ENCODE peak calls at places on chromosomes 11 and 22, in five cellular contexts. C is tibial nerve, A is AG04450, X is cardiac muscle cell, Q is left ventricle myocardium inferior. D is an unnamed sample.

GRCh38 chr22:38724926-38725571 is 19.3 kb downstream of the GTPBP1 start:
- DNase-seq in C (no peak), A (no peak), X (peak), Q (no peak), D (no peak)

GRCh38 chr11:65879622-65880021 is at the start of gene CTSW:
- DNase-seq in C (no peak), A (no peak), X (no peak), Q (no peak), D (no peak)

GRCh38 chr22:42283288-42284229 is 13.1 kb upstream of the TCF20 start:
- DNase-seq in C (no peak), A (no peak), X (peak), Q (no peak), D (peak)

GRCh38 chr22:50189849-50190181 is 4.1 kb downstream of the TRABD start:
- DNase-seq in C (no peak), A (no peak), X (no peak), Q (no peak), D (no peak)

GRCh38 chr11:73267921-73268540 is 4.1 kb upstream of the P2RY6 start:
- DNase-seq in C (no peak), A (no peak), X (no peak), Q (no peak), D (no peak)

GRCh38 chr11:78615724-78616123 is 41.1 kb upstream of the NARS2 start:
- DNase-seq in C (no peak), A (no peak), X (no peak), Q (no peak), D (no peak)

GRCh38 chr11:358129-358805 is 11.0 kb upstream of the B4GALNT4 start:
- DNase-seq in C (no peak), A (no peak), X (no peak), Q (no peak), D (peak)

GRCh38 chr22:47007496-47007895 is 245.0 kb downstream of the TBC1D22A start:
- DNase-seq in C (no peak), A (no peak), X (no peak), Q (no peak), D (peak)

GRCh38 chr11:111557425-111558111 is 17.0 kb downstream of the LAYN start:
- DNase-seq in C (no peak), A (peak), X (no peak), Q (no peak), D (no peak)

GRCh38 chr22:34833982-34834510 is 231.9 kb upstream of the ISX start:
- DNase-seq in C (no peak), A (no peak), X (no peak), Q (no peak), D (no peak)

GRCh38 chr11:45929486-45930030 is 7.1 kb downstream of the LARGE2 start:
- DNase-seq in C (no peak), A (no peak), X (no peak), Q (no peak), D (peak)

GRCh38 chr11:87739766-87740165 is 435.5 kb downstream of the RAB38 start:
- DNase-seq in C (no peak), A (no peak), X (no peak), Q (no peak), D (no peak)

GRCh38 chr11:8267831-8268529 is 4.3 kb upstream of the LMO1 start:
- DNase-seq in C (no peak), A (no peak), X (peak), Q (no peak), D (peak)

GRCh38 chr22:39898997-39899396 is 1.9 kb upstream of the GRAP2 start:
- DNase-seq in C (no peak), A (no peak), X (peak), Q (no peak), D (no peak)

GRCh38 chr11:36056160-36056751 is 112.4 kb downstream of the LDLRAD3 start:
- DNase-seq in C (no peak), A (no peak), X (peak), Q (no peak), D (no peak)
- TF ChIP-seq CTCF in C (no peak), A (peak), X (peak), Q (peak), D (peak)

DNA sequence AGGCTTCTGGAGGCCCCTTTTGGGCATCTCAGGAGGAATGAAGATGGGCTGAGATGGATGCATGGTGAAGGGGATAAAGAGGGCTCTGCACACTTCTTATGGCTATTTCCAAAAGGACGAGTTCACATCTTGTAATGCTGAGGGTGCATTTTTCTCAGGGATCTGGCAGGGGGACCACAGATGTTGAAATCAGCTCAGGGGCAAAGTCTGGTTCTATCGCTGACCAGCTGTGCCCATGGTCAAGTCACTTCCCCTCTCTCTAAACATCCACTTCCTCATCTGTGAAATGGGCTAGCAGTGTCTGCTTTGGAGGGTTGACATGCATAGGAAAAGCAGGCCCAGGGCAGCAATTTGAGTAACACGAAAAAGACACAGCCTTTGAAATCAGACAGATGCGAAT is 26.5 kb downstream of the LHFPL7 start:
- DNase-seq in C (no peak), A (no peak), X (no peak), Q (no peak), D (no peak)
- H3K27ac ChIP-seq in C (no peak), A (no peak), X (no peak), Q (no peak), D (no peak)

DNA sequence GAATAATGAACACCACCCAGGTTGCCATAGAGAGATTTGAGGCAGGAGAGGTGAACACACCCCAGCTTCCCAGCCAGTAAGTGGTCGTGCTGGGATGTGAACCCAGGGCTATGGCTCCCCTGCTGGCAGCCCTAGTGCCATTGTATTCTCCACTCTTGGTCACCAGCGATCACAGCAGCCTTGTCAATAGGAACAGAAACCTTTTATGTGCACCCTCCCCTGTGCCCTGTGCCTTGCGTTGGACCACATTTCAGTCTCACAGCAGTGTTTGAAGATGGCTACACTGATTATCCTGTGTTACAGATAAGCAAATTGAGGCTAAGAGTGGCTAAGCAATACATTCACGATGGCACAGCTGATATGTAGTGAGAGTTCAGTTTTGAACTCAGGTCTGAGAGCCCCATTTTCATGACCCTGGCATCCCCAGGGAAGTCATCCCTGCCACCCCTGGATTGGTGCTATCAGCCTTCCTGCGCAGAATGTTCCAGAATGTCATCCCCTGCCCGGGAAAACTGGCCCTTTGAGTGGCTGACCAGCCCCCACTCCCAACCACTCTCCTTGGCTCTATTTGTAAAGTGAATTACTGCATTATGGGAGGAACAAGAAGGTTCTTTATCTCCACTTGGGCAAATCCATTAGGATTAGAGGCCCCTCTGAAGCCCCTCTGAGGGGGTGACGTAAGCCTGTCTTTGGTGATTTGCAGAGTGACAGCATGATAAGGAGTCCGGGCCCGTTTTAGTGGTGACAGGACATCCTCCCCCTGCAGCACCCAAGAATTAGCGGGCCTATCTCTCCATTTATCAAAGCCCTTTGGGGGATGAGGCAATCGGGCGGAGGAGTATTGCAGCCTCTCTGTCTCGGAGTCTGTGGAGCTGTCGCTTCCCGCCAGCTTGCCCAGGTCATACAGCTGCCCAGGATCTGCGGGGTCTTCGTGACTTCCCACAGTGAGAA is 30.9 kb downstream of the SMIM38 start:
- DNase-seq in C (no peak), A (no peak), X (no peak), Q (no peak), D (no peak)
- H3K4me3 ChIP-seq in C (no peak), A (no peak), X (no peak), Q (no peak), D (no peak)

GRCh38 chr22:25666308-25666707 is 75.7 kb upstream of the MYO18B start:
- DNase-seq in C (no peak), A (no peak), X (no peak), Q (peak), D (peak)
- TF ChIP-seq CTCF in C (no peak), A (no peak), X (no peak), Q (no peak), D (no peak)

GRCh38 chr11:68471360-68472340 is 11.1 kb downstream of the PPP6R3 start:
- DNase-seq in C (no peak), A (no peak), X (no peak), Q (no peak), D (no peak)
- H3K27ac ChIP-seq in C (no peak), A (no peak), X (no peak), Q (no peak), D (no peak)

GRCh38 chr11:69644962-69645675 is 4.2 kb downstream of the CCND1 start:
- DNase-seq in C (no peak), A (no peak), X (no peak), Q (no peak), D (peak)
- H3K4me3 ChIP-seq in C (no peak), A (peak), X (no peak), Q (peak), D (no peak)

GRCh38 chr11:62922653-62923371 is 1.6 kb upstream of the CHRM1 start:
- DNase-seq in C (no peak), A (no peak), X (no peak), Q (no peak), D (peak)
- TF ChIP-seq CTCF in C (no peak), A (peak), X (peak), Q (peak), D (peak)

DNA sequence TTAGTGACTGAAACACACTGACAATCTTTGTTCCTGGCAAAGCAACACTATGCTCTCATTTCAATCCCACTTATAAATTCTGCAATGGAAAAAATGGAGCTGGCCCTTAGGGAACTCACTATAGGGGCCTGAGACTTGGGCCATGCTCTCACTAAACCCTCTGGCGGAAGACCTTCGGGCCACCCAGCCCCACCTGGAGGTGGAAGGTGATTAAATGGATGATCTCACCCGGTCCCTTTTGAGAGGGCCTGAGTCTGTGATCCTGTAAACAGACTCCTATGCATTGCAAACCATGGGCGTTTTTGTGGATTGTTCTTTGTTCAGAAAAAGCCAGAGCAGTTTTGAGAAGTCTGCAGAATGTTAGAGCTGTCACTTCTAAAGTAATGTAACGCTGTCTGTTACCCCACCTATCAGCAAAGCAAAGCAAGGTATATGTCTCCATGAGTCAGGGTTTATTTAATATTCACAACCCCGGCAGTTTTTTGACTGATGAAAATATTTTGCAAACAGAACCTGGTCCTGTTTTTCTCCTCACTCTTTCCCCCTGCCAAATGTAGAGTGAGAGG is 17.1 kb upstream of the CDON start:
- DNase-seq in C (no peak), A (no peak), X (no peak), Q (no peak), D (no peak)
- H3K27ac ChIP-seq in C (peak), A (no peak), X (peak), Q (no peak), D (no peak)

DNA sequence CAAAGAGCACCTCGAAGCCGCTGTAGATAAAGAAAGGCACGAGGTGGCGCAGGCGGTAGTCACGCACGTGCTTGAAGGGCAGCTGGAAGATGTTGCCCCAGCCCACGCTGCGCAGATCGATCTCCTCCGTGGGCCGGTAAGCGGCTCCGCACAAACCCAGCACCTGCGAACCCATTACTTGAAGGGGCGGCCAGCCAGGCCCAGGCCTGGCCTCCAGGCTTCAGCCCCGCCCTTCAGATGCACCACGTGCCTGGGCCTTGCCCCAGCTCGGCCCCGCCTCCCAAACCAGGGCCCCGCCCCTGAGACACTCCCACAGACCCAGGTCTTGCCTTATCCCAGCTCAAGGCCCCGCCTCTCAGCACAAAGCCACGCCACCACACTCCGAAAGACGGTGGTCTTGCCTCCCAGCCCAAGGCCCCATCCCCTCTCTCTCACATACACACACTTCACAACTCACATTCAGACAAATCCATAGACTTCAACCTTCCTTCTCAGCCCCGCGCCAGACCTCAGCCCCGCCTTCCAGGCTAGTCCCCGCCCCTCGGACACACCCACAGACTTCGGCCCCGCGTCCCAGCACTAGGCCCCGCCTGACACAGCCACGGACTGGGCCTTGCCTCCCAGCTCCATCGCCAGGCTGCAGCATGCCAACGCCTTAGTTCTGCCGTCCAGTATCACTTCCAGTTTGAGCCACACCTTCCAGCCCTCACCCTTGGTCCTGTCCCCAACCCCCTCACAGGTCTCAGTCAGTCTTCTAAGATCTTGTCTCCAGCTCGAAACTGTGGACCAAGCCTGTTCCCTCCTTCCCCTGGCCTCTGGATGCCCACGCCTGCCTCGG is 7.1 kb downstream of the UNC93B1 start:
- DNase-seq in C (no peak), A (no peak), X (peak), Q (peak), D (peak)
- H3K4me3 ChIP-seq in C (peak), A (no peak), X (peak), Q (no peak), D (no peak)